ENCODE peak calls at places on chromosome 20, in seven cellular contexts. H is K562, Q is HCT116, G is SK-N-SH, E is GM12878, R is HepG2, W is H1. L is an unnamed sample.

GRCh38 chr20:24948939-24949679 is at the start of gene CST7:
- DNase-seq in H (no peak), Q (no peak), G (no peak), E (peak; percentile 12), R (no peak), W (no peak), L (no peak)

GRCh38 chr20:59753836-59754235 is 149.5 kb downstream of the PHACTR3 start:
- DNase-seq in H (no peak), Q (no peak), G (no peak), E (no peak), R (no peak), W (no peak), L (no peak)

GRCh38 chr20:38658879-38659612 is 57.4 kb downstream of the ARHGAP40 start:
- DNase-seq in H (peak; percentile 66), Q (peak; percentile 43), G (peak; percentile 45), E (no peak), R (peak; percentile 60), W (no peak), L (peak; percentile 60)

GRCh38 chr20:3690413-3690812 is 8.6 kb upstream of the ADAM33 start:
- DNase-seq in H (no peak), Q (no peak), G (no peak), E (no peak), R (no peak), W (no peak), L (no peak)

GRCh38 chr20:973785-974194 is 28.3 kb downstream of the RSPO4 start:
- DNase-seq in H (peak; percentile 61), Q (peak; percentile 55), G (peak; percentile 55), E (peak; percentile 1), R (peak; percentile 64), W (no peak), L (peak; percentile 28)

GRCh38 chr20:46883847-46884246 is 10.8 kb upstream of the EYA2 start:
- DNase-seq in H (no peak), Q (no peak), G (no peak), E (no peak), R (no peak), W (no peak), L (no peak)

GRCh38 chr20:49859807-49860206 is 47.2 kb downstream of the SLC9A8 start:
- DNase-seq in H (no peak), Q (no peak), G (no peak), E (no peak), R (no peak), W (no peak), L (no peak)

GRCh38 chr20:20517296-20517695 is 149.4 kb downstream of the INSM1 start:
- DNase-seq in H (no peak), Q (no peak), G (no peak), E (no peak), R (no peak), W (no peak), L (no peak)

GRCh38 chr20:19991826-19992225 is 25.3 kb upstream of the NAA20 start:
- DNase-seq in H (no peak), Q (no peak), G (no peak), E (no peak), R (no peak), W (no peak), L (no peak)

GRCh38 chr20:3929713-3930060 is 40.5 kb downstream of the PANK2 start:
- DNase-seq in H (no peak), Q (no peak), G (no peak), E (no peak), R (no peak), W (no peak), L (no peak)

GRCh38 chr20:4998160-4998651 is 3.1 kb downstream of the SLC23A2 start:
- DNase-seq in H (no peak), Q (no peak), G (no peak), E (peak; percentile 20), R (peak; percentile 65), W (no peak), L (no peak)

GRCh38 chr20:45969712-45970634 is 2.0 kb downstream of the ZNF335 start:
- DNase-seq in H (peak; percentile 85), Q (peak; percentile 66), G (peak; percentile 75), E (no peak), R (peak; percentile 86), W (no peak), L (peak; percentile 71)

GRCh38 chr20:62434098-62434497 is 6.8 kb upstream of the RBBP8NL start:
- DNase-seq in H (no peak), Q (no peak), G (no peak), E (no peak), R (no peak), W (no peak), L (no peak)

GRCh38 chr20:25277941-25278521 is 30.1 kb downstream of the PYGB start:
- DNase-seq in H (no peak), Q (no peak), G (no peak), E (no peak), R (no peak), W (no peak), L (no peak)

GRCh38 chr20:4038047-4038459 is 22.7 kb upstream of the RNF24 start:
- DNase-seq in H (peak; percentile 86), Q (no peak), G (no peak), E (peak; percentile 75), R (no peak), W (no peak), L (no peak)

GRCh38 chr20:58682656-58683055 is 9.9 kb upstream of the NPEPL1 start:
- DNase-seq in H (no peak), Q (no peak), G (no peak), E (no peak), R (no peak), W (no peak), L (no peak)

GRCh38 chr20:47009784-47010183 is 115.1 kb downstream of the EYA2 start:
- DNase-seq in H (no peak), Q (no peak), G (no peak), E (no peak), R (no peak), W (no peak), L (no peak)

GRCh38 chr20:60050193-60050960 is 92.2 kb downstream of the CDH26 start:
- DNase-seq in H (peak; percentile 4), Q (peak; percentile 26), G (no peak), E (no peak), R (peak; percentile 18), W (peak; percentile 38), L (no peak)

GRCh38 chr20:57131601-57132391 is 134.6 kb downstream of the BMP7 start:
- DNase-seq in H (no peak), Q (no peak), G (no peak), E (no peak), R (no peak), W (no peak), L (no peak)

GRCh38 chr20:62875419-62876355 is 14.1 kb upstream of the TCFL5 start:
- DNase-seq in H (peak; percentile 91), Q (peak; percentile 71), G (peak; percentile 93), E (no peak), R (peak; percentile 92), W (no peak), L (no peak)

GRCh38 chr20:363319-364078 is 16.6 kb downstream of the NRSN2 start:
- DNase-seq in H (peak; percentile 73), Q (no peak), G (no peak), E (no peak), R (peak; percentile 66), W (no peak), L (no peak)

GRCh38 chr20:25437153-25437581 is 29.7 kb downstream of the GINS1 start:
- DNase-seq in H (no peak), Q (no peak), G (no peak), E (no peak), R (no peak), W (peak; percentile 17), L (peak; percentile 38)

GRCh38 chr20:24994470-24995368 is 2.2 kb upstream of the APMAP start:
- DNase-seq in H (peak; percentile 77), Q (peak; percentile 55), G (peak; percentile 81), E (peak; percentile 45), R (peak; percentile 85), W (peak; percentile 31), L (peak; percentile 38)

GRCh38 chr20:11364736-11365135 is 553.0 kb upstream of the BTBD3 start:
- DNase-seq in H (no peak), Q (no peak), G (no peak), E (no peak), R (no peak), W (no peak), L (no peak)

GRCh38 chr20:11368537-11368936 is 549.2 kb upstream of the BTBD3 start:
- DNase-seq in H (no peak), Q (no peak), G (no peak), E (no peak), R (no peak), W (no peak), L (no peak)

GRCh38 chr20:11362450-11362849 is 555.2 kb upstream of the BTBD3 start:
- DNase-seq in H (no peak), Q (no peak), G (no peak), E (no peak), R (no peak), W (no peak), L (no peak)

GRCh38 chr20:11368965-11369711 is 548.6 kb upstream of the BTBD3 start:
- DNase-seq in H (no peak), Q (no peak), G (no peak), E (no peak), R (no peak), W (no peak), L (no peak)

GRCh38 chr20:11366660-11367059 is 551.0 kb upstream of the BTBD3 start:
- DNase-seq in H (no peak), Q (no peak), G (no peak), E (no peak), R (no peak), W (no peak), L (no peak)
- TF ChIP-seq YY1 in H (no peak), Q (no peak), G (no peak), E (no peak), R (no peak), W (no peak), L (no peak)

GRCh38 chr20:64109390-64109747 is 2.0 kb upstream of the NPBWR2 start:
- DNase-seq in H (no peak), Q (no peak), G (no peak), E (no peak), R (no peak), W (no peak), L (no peak)
- TF ChIP-seq YY1 in H (no peak), Q (no peak), G (no peak), E (no peak), R (no peak), W (no peak), L (no peak)

GRCh38 chr20:42686057-42686456 is 503.6 kb downstream of the PTPRT start:
- DNase-seq in H (no peak), Q (no peak), G (no peak), E (no peak), R (no peak), W (no peak), L (no peak)
- TF ChIP-seq YY1 in H (no peak), Q (no peak), G (no peak), E (no peak), R (no peak), W (no peak), L (no peak)

GRCh38 chr20:6388666-6389197 is 265.9 kb upstream of the FERMT1 start:
- DNase-seq in H (no peak), Q (no peak), G (no peak), E (no peak), R (no peak), W (no peak), L (no peak)

GRCh38 chr20:6384368-6384767 is 261.5 kb upstream of the FERMT1 start:
- DNase-seq in H (no peak), Q (no peak), G (no peak), E (no peak), R (no peak), W (no peak), L (no peak)

GRCh38 chr20:6381887-6382286 is 259.1 kb upstream of the FERMT1 start:
- DNase-seq in H (no peak), Q (no peak), G (peak; percentile 19), E (no peak), R (peak; percentile 50), W (no peak), L (peak; percentile 51)

GRCh38 chr20:6384956-6385355 is 262.1 kb upstream of the FERMT1 start:
- DNase-seq in H (no peak), Q (no peak), G (no peak), E (no peak), R (no peak), W (no peak), L (no peak)
- TF ChIP-seq YY1 in H (no peak), Q (no peak), G (no peak), E (no peak), R (no peak), W (no peak), L (no peak)

L was measured in NT2/D1.